ENCODE peak calls at places on chromosomes 11 and 22, in five cellular contexts. P is ascending aorta, N is tibial nerve, M is heart right ventricle, B is left ventricle myocardium inferior. I is an unnamed sample. For H3K4me1, the result is how much of the 10 kb centered on the place peaks cover.

GRCh38 chr22:29985912-29986311 is 94.4 kb upstream of the HORMAD2 start:
- DNase-seq in P (no peak), N (no peak), M (no peak), B (no peak), I (no peak)

GRCh38 chr11:115740365-115740764 is 236.2 kb upstream of the CADM1 start:
- DNase-seq in P (no peak), N (no peak), M (no peak), B (no peak), I (no peak)

GRCh38 chr11:83132191-83132590 is 24.7 kb upstream of the PCF11 start:
- DNase-seq in P (no peak), N (no peak), M (no peak), B (no peak), I (no peak)

GRCh38 chr11:122517403-122518379 is 137.8 kb upstream of the UBASH3B start:
- DNase-seq in P (no peak), N (no peak), M (no peak), B (no peak), I (no peak)

GRCh38 chr11:86370922-86371614 is 3.6 kb upstream of the CCDC81 start:
- DNase-seq in P (no peak), N (no peak), M (no peak), B (no peak), I (no peak)

GRCh38 chr11:118917488-118918127 is 8.1 kb downstream of the BCL9L start:
- DNase-seq in P (no peak), N (peak), M (no peak), B (peak), I (peak)

GRCh38 chr22:31343235-31344191 is 2.6 kb downstream of the PATZ1 start:
- DNase-seq in P (no peak), N (no peak), M (peak), B (peak), I (peak)

GRCh38 chr11:75642402-75643113 is 26.3 kb downstream of the MAP6 start:
- DNase-seq in P (no peak), N (no peak), M (no peak), B (no peak), I (no peak)

GRCh38 chr22:25700996-25701815 is 40.8 kb upstream of the MYO18B start:
- DNase-seq in P (no peak), N (no peak), M (peak), B (peak), I (peak)

GRCh38 chr11:19301336-19301735 is 60.6 kb upstream of the E2F8 start:
- DNase-seq in P (no peak), N (no peak), M (no peak), B (no peak), I (no peak)

GRCh38 chr11:72716788-72717435 is 35.3 kb downstream of the ARAP1 start:
- DNase-seq in P (no peak), N (no peak), M (no peak), B (no peak), I (peak)

DNA sequence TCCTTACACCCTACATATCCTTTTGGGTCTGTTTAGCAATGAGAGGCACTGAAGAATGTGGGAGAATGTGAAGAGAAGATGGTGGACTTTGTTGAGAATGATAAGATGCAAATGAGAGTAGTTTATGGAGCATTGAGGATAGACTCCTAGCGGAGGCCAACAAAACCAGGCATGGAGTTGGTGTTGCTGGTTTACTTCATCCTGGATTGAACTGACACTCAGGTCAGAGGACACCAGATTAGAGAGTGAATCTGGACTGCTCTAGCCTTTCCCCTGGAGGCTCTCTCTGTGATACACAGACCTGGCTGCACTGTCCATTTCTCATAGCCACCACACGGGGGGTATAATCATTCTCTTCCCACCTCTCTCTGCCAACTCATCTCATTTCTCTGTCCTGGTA is 98.7 kb downstream of the MICAL2 start:
- DNase-seq in P (no peak), N (no peak), M (no peak), B (no peak), I (no peak)
- H3K4me1 ChIP-seq in P (under half), N (under half), M (under half), B (under half), I (under half)

DNA sequence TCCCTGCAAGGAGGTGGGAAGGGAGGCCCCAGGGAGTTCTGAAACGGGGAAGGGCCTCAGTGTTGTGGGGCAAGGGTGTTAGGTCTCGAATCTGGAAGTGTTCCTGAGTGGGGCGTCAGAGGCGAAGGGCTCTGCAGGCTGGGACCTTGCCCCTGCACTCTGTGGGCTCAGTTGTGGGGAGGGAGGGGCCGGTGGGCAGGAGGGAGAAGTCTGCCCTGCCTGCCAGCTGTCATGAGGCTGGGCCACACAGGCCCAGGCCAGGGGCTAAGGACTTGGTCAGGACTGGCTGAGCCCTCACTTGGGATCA is at the start of gene CRACR2B:
- DNase-seq in P (no peak), N (no peak), M (no peak), B (no peak), I (no peak)
- H3K4me1 ChIP-seq in P (under half), N (under half), M (half or more), B (half or more), I (under half)

GRCh38 chr11:66085071-66085470 is 15.0 kb downstream of the PACS1 start:
- DNase-seq in P (no peak), N (no peak), M (no peak), B (no peak), I (no peak)

GRCh38 chr11:66081505-66081904 is 11.4 kb downstream of the PACS1 start:
- DNase-seq in P (no peak), N (no peak), M (peak), B (peak), I (no peak)

GRCh38 chr11:66087148-66087908 is 17.3 kb downstream of the PACS1 start:
- DNase-seq in P (no peak), N (no peak), M (no peak), B (no peak), I (no peak)

GRCh38 chr11:66080055-66080817 is 10.2 kb downstream of the PACS1 start:
- DNase-seq in P (no peak), N (no peak), M (no peak), B (no peak), I (peak)

DNA sequence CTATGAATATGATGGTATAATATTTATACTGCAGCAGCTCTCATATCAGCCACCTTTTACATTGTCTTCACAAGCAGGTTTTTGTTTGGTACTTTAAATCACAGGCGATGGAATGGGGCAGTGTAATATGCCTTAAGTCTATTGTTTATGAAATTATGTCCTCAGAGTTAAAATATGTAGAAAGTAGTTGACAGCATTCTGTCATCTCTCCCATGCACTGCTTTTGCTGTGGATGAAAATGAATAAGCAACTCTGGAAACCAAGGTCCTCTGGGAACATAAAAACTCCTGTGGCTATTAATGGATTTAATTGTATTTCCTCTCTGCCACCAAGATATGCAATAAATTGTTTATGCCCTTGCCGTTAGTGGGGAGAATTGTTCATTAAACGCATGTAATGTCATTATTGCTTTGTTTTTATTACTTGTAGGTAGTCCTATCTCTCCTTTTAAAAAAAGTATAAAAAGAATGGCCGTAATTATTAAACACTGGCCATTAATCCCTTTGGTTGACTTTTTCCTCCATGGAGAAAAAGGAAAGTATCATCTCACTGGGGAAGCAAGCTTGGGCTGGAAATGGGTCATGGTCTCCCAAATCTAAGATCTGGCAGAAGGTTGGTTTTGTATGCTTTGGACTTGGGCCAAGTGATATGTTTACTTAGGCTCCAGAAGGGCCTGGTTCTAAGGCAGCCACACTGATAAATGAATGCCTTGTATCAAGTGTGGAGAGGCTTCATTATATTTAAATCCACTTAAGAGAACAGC is 13.0 kb downstream of the PACS1 start:
- DNase-seq in P (no peak), N (no peak), M (no peak), B (no peak), I (no peak)
- H3K4me1 ChIP-seq in P (under half), N (under half), M (half or more), B (half or more), I (under half)

GRCh38 chr11:66866420-66867010 is 9.7 kb downstream of the LRFN4 start:
- DNase-seq in P (no peak), N (no peak), M (no peak), B (no peak), I (no peak)

GRCh38 chr11:66868726-66869291 is 11.9 kb downstream of the LRFN4 start:
- DNase-seq in P (no peak), N (no peak), M (no peak), B (no peak), I (no peak)

GRCh38 chr11:66869471-66869870 is 12.6 kb downstream of the LRFN4 start:
- DNase-seq in P (no peak), N (no peak), M (no peak), B (no peak), I (no peak)

GRCh38 chr11:66867425-66868040 is 10.7 kb downstream of the LRFN4 start:
- DNase-seq in P (no peak), N (no peak), M (no peak), B (no peak), I (no peak)

GRCh38 chr11:66868082-66868725 is 11.3 kb downstream of the LRFN4 start:
- DNase-seq in P (no peak), N (no peak), M (no peak), B (no peak), I (no peak)
- H3K4me1 ChIP-seq in P (under half), N (under half), M (under half), B (under half), I (under half)

GRCh38 chr11:66907751-66908173 is 50.4 kb downstream of the PC start:
- DNase-seq in P (no peak), N (no peak), M (no peak), B (no peak), I (no peak)
- H3K4me1 ChIP-seq in P (under half), N (under half), M (under half), B (under half), I (under half)

GRCh38 chr11:64831411-64831891 is 13.0 kb downstream of the CDC42BPG start:
- DNase-seq in P (no peak), N (no peak), M (no peak), B (no peak), I (no peak)
- H3K4me1 ChIP-seq in P (under half), N (under half), M (under half), B (under half), I (under half)

DNA sequence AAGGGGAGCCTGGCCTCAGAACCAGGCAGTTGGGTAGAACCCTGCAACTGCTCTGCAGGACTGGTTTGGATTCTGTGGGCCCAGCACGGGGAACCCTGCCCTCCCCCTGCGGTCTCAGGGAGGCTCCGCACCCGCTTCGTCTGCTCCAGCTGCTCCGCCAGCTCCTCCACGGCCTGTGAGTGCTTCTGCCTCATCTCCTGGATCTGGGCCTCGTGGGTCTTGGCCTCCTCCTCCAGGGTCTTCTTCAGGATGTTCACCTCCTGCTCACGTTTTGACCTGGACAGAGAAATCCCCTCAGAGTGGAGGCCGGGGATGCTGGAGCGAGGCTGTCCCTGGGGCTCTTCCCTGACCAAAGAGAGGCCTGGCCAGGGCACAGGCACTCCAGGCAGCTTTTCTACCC is 41.9 kb downstream of the APOL1 start:
- DNase-seq in P (no peak), N (no peak), M (no peak), B (peak), I (no peak)
- H3K4me1 ChIP-seq in P (under half), N (under half), M (under half), B (under half), I (under half)

GRCh38 chr11:2904153-2905052 is 18.8 kb upstream of the CDKN1C start:
- DNase-seq in P (no peak), N (no peak), M (no peak), B (no peak), I (no peak)
- H3K4me1 ChIP-seq in P (under half), N (under half), M (under half), B (under half), I (under half)